ENCODE peak calls at places on chromosomes 4 and X, in eight cellular contexts. O, W, Y, F, E, H, A and G are unnamed samples.

GRCh38 chr4:89821612-89822011 is 15.3 kb downstream of the SNCA start:
- DNase-seq in O (no peak), W (no peak), Y (no peak), F (no peak), E (no peak), H (no peak), A (no peak), G (no peak)

GRCh38 chr4:3371038-3371437 is 70.7 kb upstream of the HGFAC start:
- DNase-seq in O (no peak), W (no peak), Y (no peak), F (no peak), E (no peak), H (peak; percentile 79), A (no peak), G (peak; percentile 33)

GRCh38 chrX:40088299-40088625 is 9.5 kb downstream of the BCOR start:
- DNase-seq in O (no peak), W (no peak), Y (no peak), F (no peak), E (no peak), H (peak; percentile 77), A (no peak), G (no peak)

GRCh38 chr4:151865327-151865726 is 104.5 kb upstream of the GATB start:
- DNase-seq in O (no peak), W (peak; percentile 14), Y (no peak), F (peak; percentile 3), E (no peak), H (no peak), A (no peak), G (no peak)

GRCh38 chrX:38095971-38096529 is 89.7 kb downstream of the SYTL5 start:
- DNase-seq in O (no peak), W (no peak), Y (no peak), F (no peak), E (no peak), H (no peak), A (no peak), G (no peak)

GRCh38 chrX:134803551-134804183 is 145.4 kb upstream of the PLAC1 start:
- DNase-seq in O (no peak), W (no peak), Y (no peak), F (no peak), E (no peak), H (peak; percentile 58), A (no peak), G (no peak)

GRCh38 chrX:25544641-25545040 is 528.9 kb upstream of the ARX start:
- DNase-seq in O (no peak), W (no peak), Y (no peak), F (no peak), E (no peak), H (no peak), A (no peak), G (no peak)

GRCh38 chr4:18844726-18845125 is 823.2 kb upstream of the LCORL start:
- DNase-seq in O (no peak), W (no peak), Y (no peak), F (no peak), E (no peak), H (no peak), A (no peak), G (no peak)

GRCh38 chr4:37770016-37770415 is 56.5 kb upstream of the PGM2 start:
- DNase-seq in O (peak; percentile 24), W (no peak), Y (no peak), F (no peak), E (no peak), H (no peak), A (no peak), G (no peak)

GRCh38 chr4:3286335-3287175 is 6.3 kb upstream of the RGS12 start:
- DNase-seq in O (no peak), W (no peak), Y (peak; percentile 85), F (no peak), E (no peak), H (peak; percentile 61), A (no peak), G (no peak)

GRCh38 chr4:117777721-117778120 is 256.6 kb upstream of the NDST3 start:
- DNase-seq in O (no peak), W (no peak), Y (no peak), F (no peak), E (no peak), H (no peak), A (no peak), G (peak; percentile 8)

GRCh38 chr4:156970501-156971167 is 965 bp downstream of the PDGFC start:
- DNase-seq in O (no peak), W (no peak), Y (peak; percentile 92), F (no peak), E (peak; percentile 54), H (peak; percentile 46), A (peak; percentile 6), G (peak; percentile 54)